ENCODE peak calls at places on chromosomes 11 and 22, in five cellular contexts. One of them, this sample, is unnamed.

GRCh38 chr11:95089620-95090542 is at the start of gene ENDOD1:
- DNase-seq in C1 segment of cervical spinal cord: peak
- DNase-seq in H4: peak
- DNase-seq in PC-3: peak
- DNase-seq in iPS-NIHi11: peak
- DNase-seq in this sample: peak

GRCh38 chr11:46352063-46352841 is 5.0 kb downstream of the DGKZ start:
- DNase-seq in C1 segment of cervical spinal cord: peak
- DNase-seq in H4: no peak
- DNase-seq in PC-3: peak
- DNase-seq in iPS-NIHi11: peak
- DNase-seq in this sample: peak

GRCh38 chr11:123742334-123742733 is 874 bp upstream of the ZNF202 start:
- DNase-seq in PC-3: no peak
- DNase-seq in iPS-NIHi11: peak
- DNase-seq in C1 segment of cervical spinal cord: no peak
- DNase-seq in H4: no peak
- DNase-seq in this sample: no peak

GRCh38 chr11:58573451-58574104 is 2.1 kb downstream of the LPXN start:
- DNase-seq in PC-3: peak
- DNase-seq in C1 segment of cervical spinal cord: no peak
- DNase-seq in H4: peak
- DNase-seq in iPS-NIHi11: no peak
- DNase-seq in this sample: peak

GRCh38 chr11:122663764-122664163 is 8.2 kb downstream of the UBASH3B start:
- DNase-seq in C1 segment of cervical spinal cord: no peak
- DNase-seq in PC-3: no peak
- DNase-seq in H4: peak
- DNase-seq in iPS-NIHi11: no peak
- DNase-seq in this sample: no peak

GRCh38 chr11:69151811-69152210 is 3.9 kb upstream of the SMIM38 start:
- DNase-seq in H4: no peak
- DNase-seq in C1 segment of cervical spinal cord: no peak
- DNase-seq in PC-3: no peak
- DNase-seq in iPS-NIHi11: peak
- DNase-seq in this sample: no peak

GRCh38 chr11:76596652-76597051 is 73.9 kb downstream of the LRRC32 start:
- DNase-seq in C1 segment of cervical spinal cord: no peak
- DNase-seq in iPS-NIHi11: no peak
- DNase-seq in H4: no peak
- DNase-seq in PC-3: no peak
- DNase-seq in this sample: no peak

GRCh38 chr11:66546966-66547661 is 411 bp downstream of the ACTN3 start:
- DNase-seq in PC-3: no peak
- DNase-seq in H4: no peak
- DNase-seq in C1 segment of cervical spinal cord: no peak
- DNase-seq in iPS-NIHi11: no peak
- DNase-seq in this sample: no peak

GRCh38 chr22:34841321-34841901 is 224.5 kb upstream of the ISX start:
- DNase-seq in C1 segment of cervical spinal cord: no peak
- DNase-seq in PC-3: no peak
- DNase-seq in iPS-NIHi11: peak
- DNase-seq in H4: no peak
- DNase-seq in this sample: no peak

GRCh38 chr11:921921-922678 is 3.6 kb upstream of the AP2A2 start:
- DNase-seq in H4: no peak
- DNase-seq in PC-3: no peak
- DNase-seq in C1 segment of cervical spinal cord: no peak
- DNase-seq in iPS-NIHi11: no peak
- DNase-seq in this sample: no peak

GRCh38 chr11:58905141-58905715 is 34.1 kb upstream of the GLYATL1 start:
- DNase-seq in C1 segment of cervical spinal cord: peak
- DNase-seq in PC-3: peak
- DNase-seq in H4: peak
- DNase-seq in iPS-NIHi11: peak
- DNase-seq in this sample: no peak

GRCh38 chr11:34331329-34331728 is 26.5 kb downstream of the ABTB2 start:
- DNase-seq in iPS-NIHi11: no peak
- DNase-seq in H4: peak
- DNase-seq in C1 segment of cervical spinal cord: no peak
- DNase-seq in PC-3: peak
- DNase-seq in this sample: no peak

GRCh38 chr11:96272542-96273306 is 70.3 kb downstream of the MAML2 start:
- DNase-seq in C1 segment of cervical spinal cord: no peak
- DNase-seq in H4: no peak
- DNase-seq in iPS-NIHi11: peak
- DNase-seq in PC-3: peak
- DNase-seq in this sample: no peak

GRCh38 chr11:44104472-44105294 is 9.2 kb downstream of the EXT2 start:
- DNase-seq in iPS-NIHi11: peak
- DNase-seq in C1 segment of cervical spinal cord: no peak
- DNase-seq in PC-3: peak
- DNase-seq in H4: no peak
- DNase-seq in this sample: no peak

GRCh38 chr22:26937213-26937612 is 279.8 kb downstream of the MIAT start:
- DNase-seq in PC-3: no peak
- DNase-seq in H4: no peak
- DNase-seq in C1 segment of cervical spinal cord: no peak
- DNase-seq in iPS-NIHi11: no peak
- DNase-seq in this sample: no peak

GRCh38 chr22:27218012-27218483 is 560.7 kb downstream of the MIAT start:
- DNase-seq in iPS-NIHi11: no peak
- DNase-seq in C1 segment of cervical spinal cord: no peak
- DNase-seq in H4: no peak
- DNase-seq in PC-3: no peak
- DNase-seq in this sample: no peak

GRCh38 chr22:39514373-39514973 is 5.9 kb upstream of the ATF4 start:
- DNase-seq in H4: no peak
- DNase-seq in C1 segment of cervical spinal cord: peak
- DNase-seq in PC-3: peak
- DNase-seq in iPS-NIHi11: no peak
- DNase-seq in this sample: no peak